ENCODE peak calls at places on chromosomes 16 and 17, in four cellular contexts. W, C, I and Y are unnamed samples.

GRCh38 chr16:30738984-30739951 is 9.0 kb upstream of the PHKG2 start:
- DNase-seq in W (no peak), C (no peak), I (no peak), Y (peak; percentile 21)

GRCh38 chr17:2892305-2892971 is 96.2 kb downstream of the RAP1GAP2 start:
- DNase-seq in W (peak; percentile 74), C (no peak), I (peak; percentile 34), Y (no peak)

GRCh38 chr16:50671644-50672260 is 9.4 kb downstream of the SNX20 start:
- DNase-seq in W (no peak), C (no peak), I (no peak), Y (no peak)

GRCh38 chr17:62172492-62173291 is 107.6 kb upstream of the MED13 start:
- DNase-seq in W (no peak), C (no peak), I (no peak), Y (no peak)

GRCh38 chr17:62178579-62178978 is 113.5 kb upstream of the MED13 start:
- DNase-seq in W (no peak), C (no peak), I (no peak), Y (no peak)

GRCh38 chr17:41917192-41917591 is 1.6 kb downstream of the ACLY start:
- DNase-seq in W (no peak), C (no peak), I (no peak), Y (peak; percentile 36)

GRCh38 chr17:36864827-36865320 is 72.4 kb upstream of the LHX1 start:
- DNase-seq in W (no peak), C (no peak), I (no peak), Y (no peak)

GRCh38 chr17:66494023-66494803 is 191.8 kb downstream of the PRKCA start:
- DNase-seq in W (no peak), C (no peak), I (no peak), Y (no peak)

DNA sequence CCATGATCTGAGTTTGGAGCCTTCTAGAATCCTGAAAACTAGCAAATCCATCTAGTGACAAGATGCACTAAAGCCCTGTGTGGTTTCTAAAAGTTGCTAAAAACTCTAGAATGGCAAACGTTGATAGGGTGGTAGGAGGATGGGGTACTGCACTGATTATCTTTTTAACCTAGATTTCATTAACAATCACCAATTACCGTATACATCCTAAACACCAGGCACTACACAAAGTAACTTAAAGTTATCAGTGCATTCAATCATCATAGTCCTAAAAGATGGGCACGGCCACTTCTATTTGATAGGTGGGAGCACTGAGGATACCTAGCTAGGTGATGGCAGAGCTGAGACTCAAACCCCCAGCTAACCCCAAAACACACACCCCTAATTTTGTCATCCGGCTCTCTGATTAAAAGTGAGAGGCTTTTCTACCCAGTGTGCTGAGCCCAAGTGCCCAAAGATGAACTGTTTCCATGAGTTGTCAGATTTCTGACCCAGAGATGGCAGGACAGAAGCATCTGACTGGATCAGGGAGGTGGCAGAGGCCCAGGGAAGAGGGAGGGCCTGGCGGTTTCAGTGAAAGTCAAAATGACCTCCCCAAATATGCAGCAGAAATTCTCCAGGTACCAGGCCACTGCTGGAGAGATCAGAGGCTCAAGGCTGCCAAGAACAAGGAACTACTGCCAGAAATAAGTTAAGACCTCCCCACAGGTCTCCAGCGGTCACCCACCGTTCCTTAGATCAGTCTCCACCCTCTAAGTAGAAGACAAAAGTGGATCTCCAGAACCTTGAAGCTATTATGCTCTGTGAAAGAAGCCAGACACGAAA is 396.8 kb downstream of the SOX9 start:
- DNase-seq in W (peak; percentile 42), C (no peak), I (no peak), Y (no peak)
- TF ChIP-seq POLR2AphosphoS5 in W (no peak), C (no peak), I (no peak), Y (no peak)

DNA sequence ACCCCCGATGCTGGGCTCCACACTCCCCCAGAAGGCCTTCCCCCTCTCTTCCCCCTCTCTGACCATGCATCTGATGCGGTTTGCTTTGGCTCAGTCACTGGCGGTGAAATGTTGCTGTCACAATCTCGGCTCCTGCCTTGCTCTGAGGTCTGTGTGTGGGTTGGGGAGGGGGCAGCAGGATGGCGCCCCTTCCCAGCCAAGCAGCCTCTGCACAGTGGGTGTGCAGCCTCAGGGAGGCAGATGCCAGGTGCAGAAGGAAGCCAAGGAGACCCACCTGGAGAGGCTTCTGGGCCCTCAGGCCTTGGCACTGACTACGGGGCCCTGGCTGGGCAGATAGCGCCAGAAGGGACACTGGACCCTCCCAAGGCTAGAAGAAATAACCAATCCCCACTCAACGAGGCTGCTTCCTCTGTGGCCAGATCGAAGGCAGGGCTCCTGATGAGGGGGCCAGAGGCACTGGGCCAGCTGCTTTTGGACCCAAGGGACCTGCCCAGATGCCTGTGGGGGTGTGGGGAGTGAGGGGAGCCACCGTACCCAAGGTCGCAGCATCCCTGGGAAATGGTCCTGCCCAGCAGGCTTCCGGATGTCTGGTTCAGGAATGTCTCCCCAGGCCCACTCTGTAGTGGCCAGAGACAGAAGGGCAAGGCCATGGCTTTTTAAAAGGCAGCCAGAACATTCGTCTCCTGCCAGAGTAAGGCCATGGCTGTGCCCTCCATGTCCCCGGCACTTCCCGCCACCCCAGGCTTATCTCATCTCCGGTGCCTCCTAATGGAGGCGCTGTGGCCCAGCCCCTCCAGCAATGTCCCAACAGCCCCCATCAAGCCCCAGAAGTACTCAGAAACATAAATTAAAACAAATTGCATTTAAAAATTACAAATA is 43.4 kb upstream of the SLC38A10 start:
- DNase-seq in W (no peak), C (no peak), I (peak; percentile 7), Y (peak; percentile 55)
- TF ChIP-seq POLR2AphosphoS5 in W (no peak), C (no peak), I (no peak), Y (no peak)

GRCh38 chr17:78174332-78174869 is 6.0 kb downstream of the SYNGR2 start:
- DNase-seq in W (peak; percentile 96), C (no peak), I (peak; percentile 91), Y (peak; percentile 93)
- TF ChIP-seq POLR2AphosphoS5 in W (peak; percentile 54), C (peak; percentile 93), I (peak; percentile 86), Y (peak; percentile 89)

DNA sequence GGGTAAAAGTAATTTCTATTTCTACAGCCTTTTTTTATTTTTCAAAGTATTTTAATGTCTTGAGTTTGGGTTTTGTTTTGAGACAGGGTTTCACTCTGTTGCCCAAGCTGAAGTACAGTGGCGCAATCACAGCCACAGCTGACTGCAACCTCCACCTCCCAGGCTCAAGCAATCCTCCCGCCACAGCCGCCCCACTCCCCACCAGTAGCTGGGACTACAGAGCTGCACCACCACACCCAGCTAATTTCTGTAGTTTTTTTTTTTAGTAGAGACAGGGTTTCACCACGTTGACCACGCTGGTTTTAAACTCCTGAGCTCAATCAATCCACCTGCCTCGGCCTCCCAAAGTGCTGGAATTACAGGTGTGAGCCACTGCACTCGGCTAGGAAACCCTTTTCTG is 44.0 kb downstream of the TUBD1 start:
- DNase-seq in W (peak; percentile 74), C (no peak), I (peak; percentile 81), Y (peak; percentile 39)
- TF ChIP-seq POLR2AphosphoS5 in W (no peak), C (no peak), I (peak; percentile 52), Y (peak; percentile 65)

GRCh38 chr17:78267257-78268073 is 36.0 kb downstream of the TMEM235 start:
- DNase-seq in W (no peak), C (no peak), I (no peak), Y (peak; percentile 54)

GRCh38 chr17:78269893-78270490 is 38.6 kb downstream of the TMEM235 start:
- DNase-seq in W (no peak), C (no peak), I (no peak), Y (no peak)

GRCh38 chr17:78268191-78268874 is 36.9 kb downstream of the TMEM235 start:
- DNase-seq in W (no peak), C (no peak), I (no peak), Y (no peak)

GRCh38 chr17:78271419-78272160 is 40.2 kb downstream of the TMEM235 start:
- DNase-seq in W (no peak), C (no peak), I (no peak), Y (no peak)

DNA sequence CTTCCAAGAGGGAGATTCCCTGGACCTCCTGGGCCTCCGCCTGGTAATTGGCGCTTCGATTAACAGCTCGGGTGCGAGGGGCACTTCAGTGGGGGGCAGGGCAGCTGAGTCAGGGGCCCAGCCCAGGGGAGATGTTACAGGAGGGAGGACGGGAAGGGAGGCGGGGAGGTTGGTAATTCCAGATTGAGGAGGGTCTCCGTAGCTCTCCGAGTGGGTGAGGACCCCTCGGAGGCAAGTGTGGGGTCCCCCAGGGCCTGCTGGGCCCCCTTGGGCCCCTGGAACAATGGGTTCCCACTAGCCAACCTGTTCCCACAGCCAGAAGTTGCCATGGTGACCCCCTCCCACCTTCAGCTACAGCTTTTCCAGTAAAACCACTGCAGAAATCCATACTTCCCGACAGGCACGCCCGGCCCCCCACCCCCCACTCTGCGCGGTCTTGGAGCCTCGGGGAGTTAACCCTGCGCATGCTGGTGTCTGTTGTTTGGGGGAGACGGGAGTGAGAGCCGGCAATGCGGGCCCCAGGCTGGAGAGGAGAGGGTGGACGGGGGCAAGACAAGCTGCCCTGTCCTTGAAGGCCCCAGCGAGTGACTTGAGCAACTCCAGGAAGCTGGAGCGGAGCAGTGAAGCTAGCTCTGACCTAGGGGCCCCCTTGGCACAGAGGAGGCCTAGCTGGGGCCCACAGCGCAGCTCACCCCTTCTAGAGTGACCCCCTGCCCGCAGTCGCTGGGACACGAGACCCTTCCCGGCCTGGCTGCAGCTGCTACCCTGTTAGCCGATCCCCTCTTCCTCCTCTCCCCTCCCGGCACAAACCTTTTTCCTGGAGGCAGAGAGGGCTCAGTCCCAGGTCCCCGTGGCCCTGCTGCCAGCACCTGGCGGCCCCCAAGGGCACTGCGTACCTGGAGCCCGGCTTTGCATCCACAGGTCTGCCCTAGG is 37.8 kb downstream of the TMEM235 start:
- DNase-seq in W (no peak), C (no peak), I (no peak), Y (no peak)
- TF ChIP-seq POLR2AphosphoS5 in W (no peak), C (no peak), I (no peak), Y (peak; percentile 45)

GRCh38 chr16:60001523-60001922 is 1267.4 kb upstream of the GOT2 start:
- DNase-seq in W (no peak), C (no peak), I (no peak), Y (no peak)
- TF ChIP-seq POLR2AphosphoS5 in W (no peak), C (no peak), I (no peak), Y (no peak)